ENCODE peak calls at places on chromosomes 11 and 22, in five cellular contexts. One of them, this sample, is unnamed.

GRCh38 chr22:37887610-37888378 is 18.3 kb upstream of the MICALL1 start:
- DNase-seq in fibroblast of mammary gland: peak; percentile 84
- DNase-seq in left ventricle myocardium inferior: no peak
- DNase-seq in HCT116: no peak
- DNase-seq in astrocyte: peak; percentile 68
- DNase-seq in this sample: peak; percentile 54

GRCh38 chr11:31943056-31943780 is 132.1 kb upstream of the PAX6 start:
- DNase-seq in fibroblast of mammary gland: no peak
- DNase-seq in left ventricle myocardium inferior: no peak
- DNase-seq in HCT116: no peak
- DNase-seq in astrocyte: no peak
- DNase-seq in this sample: no peak

GRCh38 chr22:19828035-19828401 is 26.7 kb downstream of the GNB1L start:
- DNase-seq in fibroblast of mammary gland: no peak
- DNase-seq in left ventricle myocardium inferior: no peak
- DNase-seq in HCT116: no peak
- DNase-seq in astrocyte: no peak
- DNase-seq in this sample: no peak

GRCh38 chr11:36777302-36777701 is 179.3 kb upstream of the RAG2 start:
- DNase-seq in fibroblast of mammary gland: peak; percentile 3
- DNase-seq in left ventricle myocardium inferior: no peak
- DNase-seq in HCT116: no peak
- DNase-seq in astrocyte: no peak
- DNase-seq in this sample: no peak

GRCh38 chr11:65489706-65490310 is 9.0 kb upstream of the MALAT1 start:
- DNase-seq in fibroblast of mammary gland: peak; percentile 54
- DNase-seq in left ventricle myocardium inferior: no peak
- DNase-seq in HCT116: no peak
- DNase-seq in astrocyte: peak; percentile 57
- DNase-seq in this sample: peak; percentile 68

GRCh38 chr11:104352036-104352435 is 188.1 kb upstream of the PDGFD start:
- DNase-seq in fibroblast of mammary gland: no peak
- DNase-seq in left ventricle myocardium inferior: no peak
- DNase-seq in HCT116: no peak
- DNase-seq in astrocyte: no peak
- DNase-seq in this sample: no peak

GRCh38 chr11:134362192-134362901 is 30.6 kb downstream of the GLB1L2 start:
- DNase-seq in fibroblast of mammary gland: no peak
- DNase-seq in left ventricle myocardium inferior: no peak
- DNase-seq in HCT116: no peak
- DNase-seq in astrocyte: no peak
- DNase-seq in this sample: no peak

GRCh38 chr11:119793335-119793984 is 64.5 kb upstream of the NECTIN1 start:
- DNase-seq in fibroblast of mammary gland: peak; percentile 94
- DNase-seq in left ventricle myocardium inferior: no peak
- DNase-seq in HCT116: no peak
- DNase-seq in astrocyte: peak; percentile 60
- DNase-seq in this sample: no peak

GRCh38 chr11:117887431-117888139 is 11.1 kb upstream of the FXYD6 start:
- DNase-seq in fibroblast of mammary gland: no peak
- DNase-seq in left ventricle myocardium inferior: no peak
- DNase-seq in HCT116: no peak
- DNase-seq in astrocyte: no peak
- DNase-seq in this sample: no peak

GRCh38 chr11:3710485-3711259 is 39.5 kb upstream of the CHRNA10 start:
- DNase-seq in fibroblast of mammary gland: peak; percentile 44
- DNase-seq in left ventricle myocardium inferior: no peak
- DNase-seq in HCT116: no peak
- DNase-seq in astrocyte: peak; percentile 14
- DNase-seq in this sample: no peak

GRCh38 chr22:40044870-40045834 is 50.4 kb downstream of the FAM83F start:
- DNase-seq in fibroblast of mammary gland: peak; percentile 22
- DNase-seq in left ventricle myocardium inferior: peak; percentile 52
- DNase-seq in HCT116: no peak
- DNase-seq in astrocyte: peak; percentile 6
- DNase-seq in this sample: peak; percentile 50

GRCh38 chr11:5280582-5281102 is 10.9 kb upstream of the HBE1 start:
- DNase-seq in fibroblast of mammary gland: peak; percentile 100
- DNase-seq in left ventricle myocardium inferior: peak; percentile 17
- DNase-seq in HCT116: peak; percentile 97
- DNase-seq in astrocyte: peak; percentile 97
- DNase-seq in this sample: peak; percentile 100

DNA sequence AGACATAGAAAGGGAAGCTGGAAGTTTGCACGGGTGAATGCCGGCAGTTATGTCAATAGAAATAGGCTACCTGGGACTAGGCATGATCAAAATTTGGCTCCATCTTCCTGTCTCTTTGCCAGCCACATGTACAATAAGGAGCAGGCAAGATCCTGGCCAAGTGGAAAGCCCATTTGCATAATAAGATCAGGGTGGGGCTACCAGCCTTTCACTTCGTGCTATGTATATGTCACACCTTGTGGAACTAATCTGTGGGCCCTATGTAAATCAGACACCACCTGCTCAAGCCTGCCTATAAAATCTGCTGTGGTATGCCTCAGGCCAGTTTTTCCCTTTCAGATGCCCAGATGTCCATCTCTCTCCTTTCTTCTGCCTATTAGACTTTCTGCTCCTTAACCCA is 79.3 kb upstream of the DRD2 start:
- DNase-seq in fibroblast of mammary gland: no peak
- DNase-seq in left ventricle myocardium inferior: no peak
- DNase-seq in HCT116: no peak
- DNase-seq in astrocyte: no peak
- DNase-seq in this sample: no peak
- H3K4me3 ChIP-seq in fibroblast of mammary gland: no peak overlapping the region
- H3K4me3 ChIP-seq in left ventricle myocardium inferior: no peak overlapping the region
- H3K4me3 ChIP-seq in HCT116: no peak overlapping the region
- H3K4me3 ChIP-seq in astrocyte: no peak overlapping the region
- H3K4me3 ChIP-seq in this sample: no peak overlapping the region

GRCh38 chr22:45425531-45426265 is 12.2 kb downstream of the RIBC2 start:
- DNase-seq in fibroblast of mammary gland: no peak
- DNase-seq in left ventricle myocardium inferior: no peak
- DNase-seq in HCT116: no peak
- DNase-seq in astrocyte: no peak
- DNase-seq in this sample: no peak
- TF ChIP-seq CTCF in fibroblast of mammary gland: no peak
- TF ChIP-seq CTCF in left ventricle myocardium inferior: no peak
- TF ChIP-seq CTCF in HCT116: no peak
- TF ChIP-seq CTCF in astrocyte: no peak
- TF ChIP-seq CTCF in this sample: no peak

DNA sequence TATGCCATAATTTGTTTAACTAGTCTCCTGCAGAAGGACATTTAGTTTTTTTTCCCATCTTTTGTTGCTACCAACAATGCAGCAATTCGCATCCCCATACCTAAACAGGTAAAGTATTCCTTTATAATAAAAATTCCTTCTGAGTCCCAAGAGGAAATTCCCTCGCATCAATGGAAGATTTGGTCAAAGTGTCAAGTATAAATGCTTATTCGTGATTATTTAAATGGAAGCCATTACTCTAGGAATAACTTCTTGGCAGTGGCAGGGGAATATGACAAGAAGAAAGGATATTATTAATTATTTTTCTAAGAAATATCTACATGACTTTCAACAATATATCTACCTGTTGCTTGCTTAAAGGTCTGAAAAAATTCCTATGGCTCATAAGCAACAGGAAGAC is 25.6 kb downstream of the RNF141 start:
- DNase-seq in fibroblast of mammary gland: no peak
- DNase-seq in left ventricle myocardium inferior: no peak
- DNase-seq in HCT116: no peak
- DNase-seq in astrocyte: no peak
- DNase-seq in this sample: no peak
- H3K4me3 ChIP-seq in fibroblast of mammary gland: no peak overlapping the region
- H3K4me3 ChIP-seq in left ventricle myocardium inferior: no peak overlapping the region
- H3K4me3 ChIP-seq in HCT116: no peak overlapping the region
- H3K4me3 ChIP-seq in astrocyte: no peak overlapping the region
- H3K4me3 ChIP-seq in this sample: no peak overlapping the region

DNA sequence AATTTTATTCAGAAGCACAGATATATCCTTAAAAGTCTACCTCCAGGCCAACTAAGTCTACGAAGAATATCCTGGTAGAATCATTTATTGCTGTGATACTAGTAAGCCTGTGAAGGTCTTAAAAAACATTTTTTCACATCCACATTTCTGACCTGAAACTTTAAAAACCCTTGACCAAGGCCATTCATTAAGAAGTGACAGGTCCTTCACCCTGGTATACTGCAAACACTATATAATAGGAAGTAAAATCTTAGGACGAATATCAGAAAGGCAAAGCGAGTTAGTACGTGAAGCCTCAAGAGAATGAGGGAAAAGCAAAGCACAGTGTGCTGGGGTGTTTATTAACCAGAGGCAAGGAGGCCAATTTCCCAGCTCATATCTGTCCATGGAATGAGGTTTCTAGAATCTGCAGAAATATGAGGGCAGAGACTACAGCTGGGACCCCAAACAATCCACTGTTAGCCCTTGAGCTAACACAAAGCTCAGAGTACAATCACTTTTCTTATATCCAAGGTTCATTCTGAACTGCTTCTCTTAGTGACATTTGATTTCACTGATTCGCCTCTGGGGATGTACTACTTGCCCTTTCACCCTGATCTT is 71.0 kb downstream of the AMBRA1 start:
- DNase-seq in fibroblast of mammary gland: no peak
- DNase-seq in left ventricle myocardium inferior: no peak
- DNase-seq in HCT116: no peak
- DNase-seq in astrocyte: no peak
- DNase-seq in this sample: no peak
- TF ChIP-seq CTCF in fibroblast of mammary gland: no peak
- TF ChIP-seq CTCF in left ventricle myocardium inferior: no peak
- TF ChIP-seq CTCF in HCT116: peak; percentile 4
- TF ChIP-seq CTCF in astrocyte: no peak
- TF ChIP-seq CTCF in this sample: no peak

GRCh38 chr11:61295596-61295926 is 445 bp upstream of the VWCE start:
- DNase-seq in fibroblast of mammary gland: no peak
- DNase-seq in left ventricle myocardium inferior: no peak
- DNase-seq in HCT116: no peak
- DNase-seq in astrocyte: no peak
- DNase-seq in this sample: no peak
- H3K4me3 ChIP-seq in fibroblast of mammary gland: peak overlapping the region; percentile 53
- H3K4me3 ChIP-seq in left ventricle myocardium inferior: peak overlapping the region; percentile 80
- H3K4me3 ChIP-seq in HCT116: no peak overlapping the region
- H3K4me3 ChIP-seq in astrocyte: no peak overlapping the region
- H3K4me3 ChIP-seq in this sample: peak overlapping the region; percentile 50

GRCh38 chr22:25027552-25027951 is 75.0 kb downstream of the KIAA1671 start:
- DNase-seq in fibroblast of mammary gland: no peak
- DNase-seq in left ventricle myocardium inferior: no peak
- DNase-seq in HCT116: no peak
- DNase-seq in astrocyte: no peak
- DNase-seq in this sample: no peak
- TF ChIP-seq CTCF in fibroblast of mammary gland: no peak
- TF ChIP-seq CTCF in left ventricle myocardium inferior: no peak
- TF ChIP-seq CTCF in HCT116: no peak
- TF ChIP-seq CTCF in astrocyte: no peak
- TF ChIP-seq CTCF in this sample: no peak